ENCODE peak calls at places on chromosomes 12 and 14, in seven cellular contexts. P, B, W, U, N, G and K are unnamed samples.

GRCh38 chr12:25792031-25792430 is 166.5 kb upstream of the RASSF8 start:
- DNase-seq in P (no peak), B (no peak), W (peak), U (no peak), N (no peak), G (no peak), K (peak)

GRCh38 chr14:34931206-34931605 is 51.6 kb upstream of the SRP54 start:
- DNase-seq in P (no peak), B (no peak), W (no peak), U (no peak), N (no peak), G (no peak), K (peak)

GRCh38 chr14:36091096-36091495 is 85.4 kb downstream of the PTCSC3 start:
- DNase-seq in P (peak), B (peak), W (peak), U (peak), N (no peak), G (peak), K (peak)

GRCh38 chr12:11787437-11787836 is 138.0 kb downstream of the ETV6 start:
- DNase-seq in P (no peak), B (no peak), W (no peak), U (no peak), N (no peak), G (no peak), K (no peak)

GRCh38 chr12:10385181-10385613 is 4.6 kb downstream of the KLRK1 start:
- DNase-seq in P (peak), B (peak), W (peak), U (no peak), N (no peak), G (peak), K (peak)

GRCh38 chr14:75427482-75428229 is at the start of gene JDP2:
- DNase-seq in P (peak), B (peak), W (peak), U (peak), N (peak), G (peak), K (peak)

GRCh38 chr14:69673099-69673498 is 61.7 kb downstream of the SUSD6 start:
- DNase-seq in P (no peak), B (no peak), W (no peak), U (no peak), N (no peak), G (no peak), K (no peak)

GRCh38 chr12:49907352-49907751 is 3.7 kb upstream of the FAIM2 start:
- DNase-seq in P (no peak), B (no peak), W (no peak), U (no peak), N (no peak), G (no peak), K (no peak)

GRCh38 chr12:50572275-50572674 is 67.5 kb downstream of the DIP2B start:
- DNase-seq in P (peak), B (peak), W (peak), U (peak), N (no peak), G (peak), K (peak)

GRCh38 chr12:53561590-53561953 is 54.3 kb upstream of the NPFF start:
- DNase-seq in P (peak), B (peak), W (peak), U (no peak), N (no peak), G (peak), K (peak)

GRCh38 chr12:109130755-109131521 is 14.6 kb downstream of the ACACB start:
- DNase-seq in P (no peak), B (no peak), W (no peak), U (no peak), N (peak), G (no peak), K (no peak)

GRCh38 chr12:74538491-74539258 is 1.0 kb downstream of the ATXN7L3B start:
- DNase-seq in P (peak), B (peak), W (peak), U (no peak), N (no peak), G (no peak), K (no peak)

GRCh38 chr12:125092872-125093680 is 27.8 kb downstream of the AACS start:
- DNase-seq in P (peak), B (peak), W (no peak), U (peak), N (peak), G (peak), K (peak)

GRCh38 chr12:127588224-127588623 is 678.7 kb upstream of the TMEM132C start:
- DNase-seq in P (no peak), B (peak), W (peak), U (peak), N (no peak), G (peak), K (no peak)

GRCh38 chr12:50400104-50400637 is 514 bp upstream of the LARP4 start:
- DNase-seq in P (no peak), B (no peak), W (no peak), U (no peak), N (no peak), G (no peak), K (no peak)

GRCh38 chr14:50021261-50021660 is 95.1 kb downstream of the VCPKMT start:
- DNase-seq in P (no peak), B (no peak), W (no peak), U (no peak), N (no peak), G (no peak), K (no peak)

GRCh38 chr14:69539631-69540410 is 34.9 kb downstream of the CCDC177 start:
- DNase-seq in P (no peak), B (peak), W (peak), U (peak), N (no peak), G (peak), K (peak)

GRCh38 chr12:14270392-14270791 is 95.1 kb upstream of the ATF7IP start:
- DNase-seq in P (no peak), B (no peak), W (no peak), U (no peak), N (no peak), G (no peak), K (no peak)

GRCh38 chr14:43475762-43476161 is 1031.3 kb downstream of the FSCB start:
- DNase-seq in P (peak), B (no peak), W (peak), U (no peak), N (no peak), G (no peak), K (peak)

GRCh38 chr14:93078830-93079229 is 36.9 kb downstream of the ITPK1 start:
- DNase-seq in P (no peak), B (peak), W (no peak), U (peak), N (no peak), G (peak), K (no peak)

GRCh38 chr14:43116341-43116740 is 1390.7 kb downstream of the FSCB start:
- DNase-seq in P (no peak), B (no peak), W (no peak), U (no peak), N (no peak), G (peak), K (no peak)

GRCh38 chr12:28130625-28131598 is 59.3 kb upstream of the CCDC91 start:
- DNase-seq in P (peak), B (peak), W (peak), U (no peak), N (peak), G (peak), K (peak)

GRCh38 chr12:39807043-39807442 is 187.4 kb upstream of the ABCD2 start:
- DNase-seq in P (no peak), B (peak), W (peak), U (no peak), N (no peak), G (no peak), K (peak)

GRCh38 chr14:50013934-50014333 is 102.4 kb downstream of the VCPKMT start:
- DNase-seq in P (no peak), B (no peak), W (no peak), U (no peak), N (no peak), G (no peak), K (no peak)

GRCh38 chr12:109178532-109178931 is 62.1 kb downstream of the ACACB start:
- DNase-seq in P (no peak), B (no peak), W (no peak), U (no peak), N (no peak), G (no peak), K (no peak)

GRCh38 chr14:87149583-87150354 is 843.2 kb downstream of the GALC start:
- DNase-seq in P (no peak), B (peak), W (peak), U (peak), N (no peak), G (peak), K (peak)

GRCh38 chr12:112907415-112908157 is 824 bp downstream of the OAS1 start:
- DNase-seq in P (no peak), B (no peak), W (no peak), U (no peak), N (no peak), G (no peak), K (no peak)

GRCh38 chr14:67623114-67623513 is 3.4 kb downstream of the ARG2 start:
- DNase-seq in P (peak), B (peak), W (peak), U (no peak), N (no peak), G (no peak), K (peak)

GRCh38 chr14:35342160-35343010 is 50.2 kb downstream of the PSMA6 start:
- DNase-seq in P (no peak), B (no peak), W (peak), U (no peak), N (peak), G (peak), K (no peak)

GRCh38 chr12:87756721-87757120 is 272.5 kb downstream of the C12orf50 start:
- DNase-seq in P (no peak), B (peak), W (peak), U (no peak), N (no peak), G (no peak), K (no peak)

GRCh38 chr12:91567100-91567485 is 384.5 kb upstream of the DCN start:
- DNase-seq in P (no peak), B (no peak), W (peak), U (no peak), N (no peak), G (no peak), K (peak)

GRCh38 chr12:30425445-30425844 is 270.2 kb downstream of the IPO8 start:
- DNase-seq in P (no peak), B (no peak), W (no peak), U (no peak), N (no peak), G (no peak), K (no peak)

GRCh38 chr14:64561631-64562030 is 11.9 kb downstream of the PPP1R36 start:
- DNase-seq in P (no peak), B (peak), W (peak), U (no peak), N (no peak), G (no peak), K (no peak)

GRCh38 chr14:74917646-74918081 is 5.4 kb downstream of the RPS6KL1 start:
- DNase-seq in P (no peak), B (peak), W (no peak), U (no peak), N (peak), G (no peak), K (peak)

GRCh38 chr14:100748944-100749343 is 22.3 kb downstream of the DLK1 start:
- DNase-seq in P (no peak), B (no peak), W (no peak), U (no peak), N (no peak), G (no peak), K (no peak)
- TF ChIP-seq CTCF in P (no peak), B (no peak), W (no peak), U (no peak), N (no peak), G (peak), K (no peak)

GRCh38 chr14:29529418-29529817 is 398.2 kb downstream of the PRKD1 start:
- DNase-seq in P (peak), B (peak), W (peak), U (no peak), N (no peak), G (peak), K (no peak)
- TF ChIP-seq CTCF in P (peak), B (peak), W (peak), U (no peak), N (peak), G (peak), K (peak)

GRCh38 chr14:58884442-58884841 is 246.7 kb downstream of the DACT1 start:
- DNase-seq in P (no peak), B (no peak), W (no peak), U (no peak), N (no peak), G (no peak), K (no peak)
- TF ChIP-seq CTCF in P (no peak), B (no peak), W (no peak), U (no peak), N (peak), G (no peak), K (no peak)

GRCh38 chr14:27553820-27554219 is 956.0 kb upstream of the NOVA1 start:
- DNase-seq in P (no peak), B (no peak), W (peak), U (no peak), N (no peak), G (peak), K (no peak)
- TF ChIP-seq CTCF in P (peak), B (no peak), W (peak), U (no peak), N (no peak), G (peak), K (no peak)

GRCh38 chr12:47377414-47378221 is 297.9 kb upstream of the AMIGO2 start:
- DNase-seq in P (peak), B (peak), W (peak), U (peak), N (peak), G (peak), K (peak)

GRCh38 chr12:47382305-47382704 is 302.5 kb upstream of the AMIGO2 start:
- DNase-seq in P (no peak), B (no peak), W (no peak), U (no peak), N (no peak), G (no peak), K (no peak)

GRCh38 chr12:47376937-47377336 is 297.2 kb upstream of the AMIGO2 start:
- DNase-seq in P (no peak), B (peak), W (no peak), U (no peak), N (no peak), G (no peak), K (no peak)

GRCh38 chr12:47378907-47379306 is 299.1 kb upstream of the AMIGO2 start:
- DNase-seq in P (no peak), B (no peak), W (no peak), U (no peak), N (no peak), G (peak), K (no peak)

DNA sequence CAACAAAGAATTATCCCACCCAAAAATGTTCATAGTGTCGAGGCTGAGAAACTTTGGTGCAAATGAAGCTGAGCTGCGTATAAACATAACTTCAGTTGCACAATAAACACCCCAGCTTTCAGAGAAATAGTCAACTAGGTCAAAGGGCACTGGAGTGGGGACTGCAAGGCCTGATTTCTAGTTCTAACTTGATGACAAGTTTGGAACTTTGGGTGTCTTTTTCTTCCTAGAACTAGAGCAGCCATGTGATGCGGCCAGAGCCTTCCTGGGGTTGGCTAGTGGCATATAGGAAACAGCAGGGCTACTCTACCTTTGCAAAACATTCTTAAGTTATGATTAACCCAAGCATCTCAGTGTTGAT is 298.4 kb upstream of the AMIGO2 start:
- DNase-seq in P (no peak), B (peak), W (no peak), U (no peak), N (no peak), G (no peak), K (no peak)
- TF ChIP-seq CTCF in P (no peak), B (no peak), W (no peak), U (no peak), N (no peak), G (no peak), K (no peak)

GRCh38 chr12:31705651-31706050 is 23.2 kb downstream of the AMN1 start:
- DNase-seq in P (no peak), B (no peak), W (no peak), U (no peak), N (no peak), G (no peak), K (no peak)

DNA sequence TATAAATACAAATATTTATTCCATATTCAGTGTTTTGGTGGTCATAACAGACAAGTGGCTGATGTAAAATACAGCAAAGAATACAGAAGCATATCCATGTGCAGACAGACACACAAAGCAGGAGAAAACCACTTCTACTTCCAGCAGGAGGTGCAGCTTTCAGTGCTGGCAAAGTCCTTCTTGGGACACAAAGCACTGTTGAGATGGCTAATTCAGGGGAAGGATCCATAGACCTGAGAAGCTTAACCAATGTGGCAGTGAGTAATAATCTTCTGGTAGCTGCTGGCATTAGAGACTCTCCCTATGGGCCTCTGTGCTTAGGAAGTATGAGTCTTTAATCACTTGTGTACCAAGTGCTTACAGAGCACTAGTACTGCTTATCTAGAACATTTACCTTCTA is 26.8 kb downstream of the AMN1 start:
- DNase-seq in P (peak), B (peak), W (peak), U (no peak), N (no peak), G (peak), K (peak)
- TF ChIP-seq CTCF in P (peak), B (peak), W (no peak), U (no peak), N (peak), G (no peak), K (peak)

DNA sequence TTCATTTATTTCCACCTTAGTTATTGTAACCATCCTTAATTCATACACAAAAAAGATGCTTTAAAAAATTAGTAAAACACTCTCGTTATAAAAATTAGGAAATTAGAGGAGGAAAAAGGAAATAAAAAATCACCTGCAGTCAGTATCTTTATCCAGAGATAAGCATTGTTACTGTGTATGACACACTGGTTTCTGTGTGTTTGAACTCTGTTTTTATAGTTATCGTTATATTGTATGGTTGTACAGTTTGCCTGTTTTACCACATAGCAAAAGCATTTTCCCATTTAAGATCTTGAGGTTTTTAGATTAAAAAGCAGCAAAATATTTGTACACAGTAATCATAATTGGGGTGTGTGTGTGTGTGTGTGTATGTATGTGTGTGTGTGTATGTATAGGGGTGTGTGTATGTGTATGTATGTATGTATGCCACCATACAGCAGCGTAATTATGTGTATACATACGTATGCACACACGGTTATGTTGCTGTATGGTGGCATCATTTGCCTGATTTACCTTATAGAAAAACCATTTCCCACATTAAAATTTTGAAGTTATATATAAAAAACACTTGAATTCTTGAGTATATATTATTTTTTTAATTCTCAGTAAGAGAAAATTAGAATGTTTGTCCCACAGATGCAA is 19.8 kb downstream of the WNK1 start:
- DNase-seq in P (no peak), B (no peak), W (no peak), U (no peak), N (no peak), G (no peak), K (no peak)
- TF ChIP-seq CTCF in P (no peak), B (no peak), W (no peak), U (no peak), N (no peak), G (no peak), K (no peak)